ENCODE peak calls at places on chromosomes 4 and X, in seven cellular contexts. C is IMR-90, F is SK-N-SH, T is HepG2, B is GM23248, P is HCT116, K is neural progenitor cell. J is an unnamed sample.
A peak's percentile ranks its signal among the peaks of the same experiment; 100 is the strongest.

GRCh38 chrX:119145241-119145653 is 17.6 kb upstream of the KIAA1210 start:
- DNase-seq in C (no peak), F (no peak), T (no peak), B (peak; percentile 58), P (peak; percentile 12), K (peak; percentile 31), J (no peak)

GRCh38 chr4:1793940-1794808 is 1.1 kb downstream of the FGFR3 start:
- DNase-seq in C (no peak), F (peak; percentile 72), T (no peak), B (peak; percentile 45), P (no peak), K (peak; percentile 63), J (no peak)

GRCh38 chr4:76219299-76220055 is 5.9 kb upstream of the SCARB2 start:
- DNase-seq in C (peak; percentile 62), F (no peak), T (peak; percentile 62), B (peak; percentile 78), P (no peak), K (no peak), J (peak; percentile 90)

GRCh38 chr4:55393461-55394320 is 2.1 kb upstream of the TMEM165 start:
- DNase-seq in C (peak; percentile 85), F (no peak), T (no peak), B (peak; percentile 69), P (no peak), K (no peak), J (peak; percentile 29)

GRCh38 chrX:107567370-107567769 is 60.9 kb upstream of the PRPS1 start:
- DNase-seq in C (no peak), F (no peak), T (no peak), B (no peak), P (no peak), K (no peak), J (no peak)

GRCh38 chr4:149296503-149296902 is 519.1 kb downstream of the IQCM start:
- DNase-seq in C (no peak), F (no peak), T (no peak), B (no peak), P (no peak), K (no peak), J (peak; percentile 25)

GRCh38 chrX:130575831-130576404 is 174.1 kb downstream of the RBMX2 start:
- DNase-seq in C (peak; percentile 33), F (peak; percentile 55), T (peak; percentile 14), B (peak; percentile 50), P (peak; percentile 6), K (peak; percentile 57), J (peak; percentile 27)

GRCh38 chrX:1239681-1240142 is 27.3 kb upstream of the CRLF2 start:
- DNase-seq in C (no peak), F (no peak), T (no peak), B (no peak), P (no peak), K (no peak), J (no peak)

GRCh38 chr4:24118031-24118430 is 228.2 kb upstream of the PPARGC1A start:
- DNase-seq in C (peak; percentile 28), F (no peak), T (no peak), B (no peak), P (no peak), K (no peak), J (peak; percentile 73)

GRCh38 chr4:147546341-147546740 is 65.4 kb downstream of the EDNRA start:
- DNase-seq in C (peak; percentile 99), F (no peak), T (no peak), B (peak; percentile 93), P (no peak), K (no peak), J (peak; percentile 98)

GRCh38 chr4:67160409-67160808 is 384.9 kb downstream of the CENPC start:
- DNase-seq in C (no peak), F (no peak), T (no peak), B (no peak), P (no peak), K (no peak), J (no peak)

GRCh38 chr4:116599859-116600258 is 485.5 kb downstream of the TRAM1L1 start:
- DNase-seq in C (no peak), F (no peak), T (no peak), B (no peak), P (no peak), K (peak; percentile 18), J (no peak)

GRCh38 chrX:102832661-102833060 is 104.4 kb upstream of the RAB40AL start:
- DNase-seq in C (peak; percentile 77), F (peak; percentile 5), T (no peak), B (peak; percentile 85), P (no peak), K (peak; percentile 16), J (peak; percentile 43)

GRCh38 chr4:137861682-137862081 is 329.4 kb upstream of the PCDH18 start:
- DNase-seq in C (peak; percentile 29), F (peak; percentile 20), T (no peak), B (peak; percentile 63), P (no peak), K (peak; percentile 16), J (peak; percentile 60)

GRCh38 chrX:10119399-10119990 is 37.3 kb upstream of the CLCN4 start:
- DNase-seq in C (peak; percentile 91), F (peak; percentile 76), T (peak; percentile 64), B (peak; percentile 70), P (peak; percentile 73), K (peak; percentile 89), J (peak; percentile 76)

GRCh38 chr4:54082168-54082567 is 17.8 kb upstream of the CHIC2 start:
- DNase-seq in C (peak; percentile 100), F (no peak), T (peak; percentile 95), B (peak; percentile 93), P (peak; percentile 70), K (no peak), J (peak; percentile 99)

GRCh38 chrX:151902813-151903591 is 9.7 kb upstream of the MAGEA4 start:
- DNase-seq in C (peak; percentile 66), F (no peak), T (peak; percentile 2), B (peak; percentile 90), P (peak; percentile 29), K (no peak), J (peak; percentile 93)

GRCh38 chr4:185017964-185018772 is at the start of gene HELT:
- DNase-seq in C (no peak), F (no peak), T (no peak), B (no peak), P (no peak), K (peak; percentile 61), J (no peak)

GRCh38 chrX:138756234-138756633 is 44.7 kb upstream of the FGF13 start:
- DNase-seq in C (no peak), F (no peak), T (no peak), B (peak; percentile 83), P (no peak), K (peak; percentile 73), J (peak; percentile 62)

GRCh38 chr4:25913056-25913850 is 767 bp upstream of the SMIM20 start:
- DNase-seq in C (peak; percentile 47), F (peak; percentile 52), T (no peak), B (no peak), P (no peak), K (peak; percentile 87), J (no peak)

DNA sequence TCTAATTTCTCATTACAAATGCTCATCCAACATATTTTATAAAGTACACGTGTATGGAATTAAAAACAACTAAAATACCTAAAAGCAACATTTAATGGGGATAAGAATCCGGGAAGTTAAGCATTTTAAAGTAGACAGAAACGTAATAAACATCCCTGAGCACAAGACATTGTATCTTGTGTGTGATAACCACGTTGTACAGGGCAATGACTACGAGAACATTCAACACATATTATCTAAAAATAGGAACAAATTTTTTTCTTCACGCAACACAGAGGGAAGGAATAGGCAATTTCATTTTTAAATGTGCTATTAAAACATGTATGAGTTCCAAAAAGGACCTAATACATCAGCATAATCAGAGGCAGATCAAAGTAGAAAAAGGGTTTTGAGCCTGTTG is 49.5 kb downstream of the AMMECR1 start:
- DNase-seq in C (no peak), F (no peak), T (no peak), B (no peak), P (no peak), K (no peak), J (no peak)
- H4K20me1 ChIP-seq in C (no peaks in the 10 kb centered on the region), F (no peaks in the 10 kb centered on the region), T (no peaks in the 10 kb centered on the region), B (no peaks in the 10 kb centered on the region), P (no peaks in the 10 kb centered on the region), K (no peaks in the 10 kb centered on the region), J (peaks cover 2% of the 10 kb centered on the region)

GRCh38 chr4:39274503-39274902 is 91.7 kb downstream of the RFC1 start:
- DNase-seq in C (no peak), F (peak; percentile 28), T (peak; percentile 77), B (no peak), P (no peak), K (no peak), J (no peak)

GRCh38 chr4:39280770-39281169 is 85.4 kb downstream of the RFC1 start:
- DNase-seq in C (no peak), F (no peak), T (no peak), B (no peak), P (no peak), K (no peak), J (no peak)

GRCh38 chr4:39279416-39279815 is 86.7 kb downstream of the RFC1 start:
- DNase-seq in C (no peak), F (no peak), T (no peak), B (no peak), P (no peak), K (no peak), J (peak; percentile 29)

DNA sequence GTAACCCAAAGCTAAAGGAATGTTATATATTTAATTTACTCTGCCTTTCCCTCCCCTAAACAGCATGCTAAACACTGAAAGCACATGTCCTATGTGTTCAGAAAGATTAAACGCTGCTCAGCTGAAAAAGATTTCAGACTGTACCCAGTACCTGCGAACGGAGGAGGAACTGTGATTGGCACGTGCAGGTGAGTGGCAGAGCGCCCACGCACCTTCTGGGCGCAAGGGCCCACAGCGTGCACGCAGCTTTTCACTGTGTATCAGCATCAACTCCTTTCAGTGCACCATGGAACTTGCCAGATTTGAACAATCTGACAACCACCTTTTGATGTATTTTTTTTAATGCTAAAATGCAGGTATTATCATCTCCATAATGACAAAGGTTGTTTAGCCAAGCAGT is 87.7 kb downstream of the RFC1 start:
- DNase-seq in C (no peak), F (no peak), T (no peak), B (no peak), P (no peak), K (no peak), J (no peak)
- H3K36me3 ChIP-seq in C (peaks cover 23% of the 10 kb centered on the region), F (peaks cover 27% of the 10 kb centered on the region), T (peaks cover 3% of the 10 kb centered on the region), B (peaks cover 25% of the 10 kb centered on the region), P (peaks cover 3% of the 10 kb centered on the region), K (peaks cover 3% of the 10 kb centered on the region), J (no peaks in the 10 kb centered on the region)

DNA sequence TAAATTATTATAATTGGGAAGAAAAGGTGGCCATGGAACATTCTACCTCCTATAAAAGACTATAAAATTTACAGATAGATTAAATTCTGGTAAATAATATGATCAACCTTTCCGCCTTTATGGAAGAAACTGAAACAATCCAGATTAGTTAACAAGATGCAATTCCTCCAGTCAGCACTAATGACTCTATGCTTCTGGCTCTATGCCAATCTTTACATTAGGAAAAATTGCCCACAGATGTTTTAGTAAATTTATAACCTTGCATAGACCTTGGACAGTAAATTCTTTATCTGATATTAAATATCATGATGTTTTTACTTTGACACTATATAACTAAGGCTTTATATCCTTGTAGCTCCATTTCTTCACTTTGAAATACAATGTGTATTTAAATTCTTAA is 2302.5 kb downstream of the ARAP2 start:
- DNase-seq in C (no peak), F (peak; percentile 37), T (no peak), B (no peak), P (no peak), K (no peak), J (no peak)
- H4K20me1 ChIP-seq in C (no peaks in the 10 kb centered on the region), F (no peaks in the 10 kb centered on the region), T (no peaks in the 10 kb centered on the region), B (no peaks in the 10 kb centered on the region), P (no peaks in the 10 kb centered on the region), K (no peaks in the 10 kb centered on the region), J (no peaks in the 10 kb centered on the region)

DNA sequence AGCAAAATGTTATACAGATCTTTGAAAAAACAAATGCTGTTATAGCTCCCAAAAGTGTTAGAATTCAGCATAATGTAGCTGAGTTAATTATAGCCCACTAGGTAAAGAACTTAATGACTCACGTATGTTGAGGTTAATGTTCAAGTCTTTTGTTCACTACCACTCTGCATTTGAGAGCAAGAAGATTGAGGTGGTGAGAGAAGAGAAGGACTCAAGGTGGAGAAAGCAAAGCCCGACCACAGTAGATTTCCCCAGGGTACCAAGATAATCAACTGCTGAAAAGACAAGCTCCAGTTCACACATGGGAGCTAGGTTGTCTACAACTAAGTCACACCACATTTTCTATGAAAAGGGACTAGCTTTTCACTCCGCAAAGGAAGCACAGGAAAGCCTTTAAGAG is 480.2 kb downstream of the DTHD1 start:
- DNase-seq in C (no peak), F (no peak), T (no peak), B (no peak), P (no peak), K (no peak), J (no peak)
- H3K36me3 ChIP-seq in C (no peaks in the 10 kb centered on the region), F (no peaks in the 10 kb centered on the region), T (no peaks in the 10 kb centered on the region), B (no peaks in the 10 kb centered on the region), P (no peaks in the 10 kb centered on the region), K (no peaks in the 10 kb centered on the region), J (no peaks in the 10 kb centered on the region)